ENCODE peak calls at places on chromosomes 4 and X, in five cellular contexts. T, E, P, N and V are unnamed samples.
A peak's percentile ranks its signal among the peaks of the same experiment; 100 is the strongest.

GRCh38 chrX:65610040-65610439 is 57.4 kb upstream of the MSN start:
- DNase-seq in T (no peak), E (no peak), P (peak; percentile 29), N (no peak), V (no peak)

GRCh38 chrX:13103111-13103913 is 58.9 kb upstream of the FAM9C start:
- DNase-seq in T (no peak), E (no peak), P (no peak), N (no peak), V (no peak)

GRCh38 chrX:55111578-55112254 is 22.9 kb downstream of the PAGE2 start:
- DNase-seq in T (no peak), E (no peak), P (no peak), N (no peak), V (no peak)

GRCh38 chr4:181308476-181309170 is 934.6 kb upstream of the TENM3 start:
- DNase-seq in T (no peak), E (no peak), P (no peak), N (peak; percentile 26), V (no peak)

GRCh38 chr4:79650217-79650616 is 242.2 kb upstream of the GK2 start:
- DNase-seq in T (no peak), E (no peak), P (no peak), N (no peak), V (no peak)

GRCh38 chr4:123849495-123849894 is 452.9 kb downstream of the SPRY1 start:
- DNase-seq in T (no peak), E (no peak), P (no peak), N (no peak), V (no peak)

GRCh38 chrX:121570072-121570841 is 522.8 kb downstream of the GLUD2 start:
- DNase-seq in T (no peak), E (no peak), P (no peak), N (no peak), V (no peak)

GRCh38 chr4:16524911-16525574 is 298.8 kb upstream of the TAPT1 start:
- DNase-seq in T (no peak), E (no peak), P (peak; percentile 86), N (no peak), V (no peak)

GRCh38 chr4:15078682-15079642 is 76.7 kb downstream of the CPEB2 start:
- DNase-seq in T (no peak), E (no peak), P (peak; percentile 33), N (no peak), V (no peak)

GRCh38 chrX:51975811-51976210 is 82.4 kb downstream of the MAGED1 start:
- DNase-seq in T (no peak), E (no peak), P (no peak), N (no peak), V (no peak)

GRCh38 chr4:89704651-89705395 is 132.1 kb downstream of the SNCA start:
- DNase-seq in T (no peak), E (no peak), P (no peak), N (no peak), V (no peak)

GRCh38 chr4:89703831-89704230 is 133.1 kb downstream of the SNCA start:
- DNase-seq in T (no peak), E (no peak), P (no peak), N (no peak), V (no peak)

DNA sequence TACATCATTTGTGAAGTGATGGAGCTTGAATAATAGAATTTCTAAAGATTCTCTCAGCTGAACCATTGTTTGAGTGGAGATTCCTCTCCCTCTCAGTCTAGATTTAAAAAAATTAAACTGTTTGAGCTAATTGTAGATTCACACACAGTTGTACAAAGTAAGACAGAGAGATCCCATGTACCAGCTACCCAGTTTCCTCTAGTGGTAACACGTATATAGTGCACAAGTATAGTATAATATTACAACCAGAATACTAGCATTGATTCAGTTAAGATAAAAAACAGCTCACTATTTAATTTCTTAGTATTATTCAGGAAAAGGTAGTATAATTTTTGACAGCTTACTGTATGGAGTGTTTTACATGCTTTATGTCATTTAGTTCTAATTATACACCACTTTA is 136.2 kb downstream of the SNCA start:
- DNase-seq in T (no peak), E (no peak), P (no peak), N (no peak), V (no peak)
- TF ChIP-seq CTCF in T (no peak), E (no peak), P (no peak), N (no peak), V (no peak)

GRCh38 chr4:110668463-110669245 is 45.8 kb upstream of the PITX2 start:
- DNase-seq in T (no peak), E (no peak), P (no peak), N (no peak), V (no peak)

GRCh38 chr4:110666030-110666429 is 43.2 kb upstream of the PITX2 start:
- DNase-seq in T (no peak), E (no peak), P (peak; percentile 18), N (no peak), V (no peak)

GRCh38 chr4:110667670-110668069 is 44.8 kb upstream of the PITX2 start:
- DNase-seq in T (no peak), E (no peak), P (no peak), N (no peak), V (no peak)

GRCh38 chr4:110663206-110663605 is 40.3 kb upstream of the PITX2 start:
- DNase-seq in T (no peak), E (no peak), P (no peak), N (no peak), V (no peak)

GRCh38 chr4:110663738-110664444 is 41.0 kb upstream of the PITX2 start:
- DNase-seq in T (no peak), E (no peak), P (peak; percentile 74), N (no peak), V (no peak)
- TF ChIP-seq CTCF in T (no peak), E (no peak), P (no peak), N (no peak), V (no peak)

GRCh38 chr4:68606240-68606639 is 30.1 kb upstream of the UGT2B17 start:
- DNase-seq in T (no peak), E (no peak), P (no peak), N (no peak), V (no peak)
- TF ChIP-seq CTCF in T (no peak), E (no peak), P (no peak), N (no peak), V (no peak)

DNA sequence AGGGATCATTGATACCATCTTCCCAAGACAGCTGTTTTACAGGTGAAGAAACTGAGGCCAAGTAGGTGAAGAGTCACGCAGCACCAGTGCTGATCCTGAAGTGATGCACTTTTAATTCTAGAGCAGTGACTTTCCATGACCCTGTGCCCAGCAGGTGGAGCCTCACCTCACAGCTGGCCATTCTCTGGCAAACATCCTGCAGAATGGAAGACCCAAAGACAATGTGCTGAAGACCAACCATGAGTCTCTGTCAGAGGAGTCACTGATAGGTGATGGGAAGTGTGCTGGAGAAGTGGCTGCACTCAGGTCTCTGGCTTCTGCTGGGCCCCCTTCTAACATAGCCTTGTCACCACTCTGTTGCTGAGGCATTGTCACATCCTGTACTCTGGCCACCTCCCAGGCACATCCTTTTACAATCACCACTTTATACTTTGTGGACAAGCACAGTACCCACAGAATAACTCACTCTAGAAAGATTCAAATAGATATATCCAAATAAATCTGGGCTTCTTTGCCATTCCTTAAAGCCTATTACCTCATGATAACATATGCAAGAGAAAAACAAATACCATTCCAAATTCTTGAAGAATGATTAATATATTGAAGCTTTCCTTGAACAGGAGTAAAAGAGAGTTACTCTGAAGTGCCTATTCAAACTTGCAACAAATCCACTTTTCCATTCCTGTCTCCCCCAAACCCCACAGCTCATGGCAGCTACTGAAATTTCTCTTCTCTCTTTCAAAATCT is 64.1 kb upstream of the SCOC start:
- DNase-seq in T (no peak), E (no peak), P (peak; percentile 68), N (no peak), V (no peak)
- TF ChIP-seq CTCF in T (peak; percentile 28), E (no peak), P (no peak), N (no peak), V (no peak)

DNA sequence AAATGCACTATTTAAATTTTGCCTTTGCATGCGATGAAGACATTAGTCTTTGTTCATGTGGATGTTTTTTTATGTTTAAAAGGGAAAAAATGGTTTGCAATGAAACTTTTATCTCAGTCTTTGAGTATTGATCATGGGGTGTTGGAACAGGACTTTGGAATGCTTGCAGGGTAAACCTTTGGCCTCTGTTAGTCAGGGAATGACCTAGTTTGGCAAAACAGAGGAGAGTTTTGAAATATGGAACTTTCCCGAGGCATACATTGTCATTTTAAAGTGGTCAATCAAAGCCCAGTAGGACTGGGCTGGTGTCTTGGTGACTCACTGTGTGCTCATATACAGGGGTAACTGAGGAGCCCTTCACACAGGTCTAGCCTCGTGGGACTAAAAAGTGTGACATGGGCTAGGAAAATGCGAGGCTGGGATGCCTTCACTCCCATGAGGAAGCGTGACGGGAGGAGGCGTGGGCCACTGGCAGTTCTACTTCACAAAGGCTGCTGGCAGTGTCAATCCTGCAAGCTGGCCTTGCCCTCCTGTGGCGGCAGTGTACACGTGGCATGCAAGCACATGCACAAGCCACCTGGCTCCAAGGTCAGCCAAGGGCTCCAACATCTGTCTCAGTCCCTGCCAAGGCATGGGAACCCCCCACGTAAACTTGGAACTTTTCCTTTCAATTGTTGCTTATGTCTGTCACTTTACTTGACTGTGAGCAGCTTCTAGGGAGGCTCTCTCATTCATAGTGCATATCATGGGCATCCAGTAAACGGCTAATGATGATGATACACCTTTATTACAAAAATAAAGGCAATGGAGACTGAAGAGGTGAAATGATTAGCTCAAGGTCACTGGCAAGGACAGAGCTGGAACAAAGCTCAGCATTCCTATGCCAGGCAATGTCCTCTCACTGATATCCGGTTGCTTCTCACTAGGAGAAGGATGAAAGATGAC is 5.2 kb upstream of the F11 start:
- DNase-seq in T (no peak), E (no peak), P (no peak), N (no peak), V (no peak)
- TF ChIP-seq CTCF in T (no peak), E (no peak), P (no peak), N (no peak), V (no peak)

DNA sequence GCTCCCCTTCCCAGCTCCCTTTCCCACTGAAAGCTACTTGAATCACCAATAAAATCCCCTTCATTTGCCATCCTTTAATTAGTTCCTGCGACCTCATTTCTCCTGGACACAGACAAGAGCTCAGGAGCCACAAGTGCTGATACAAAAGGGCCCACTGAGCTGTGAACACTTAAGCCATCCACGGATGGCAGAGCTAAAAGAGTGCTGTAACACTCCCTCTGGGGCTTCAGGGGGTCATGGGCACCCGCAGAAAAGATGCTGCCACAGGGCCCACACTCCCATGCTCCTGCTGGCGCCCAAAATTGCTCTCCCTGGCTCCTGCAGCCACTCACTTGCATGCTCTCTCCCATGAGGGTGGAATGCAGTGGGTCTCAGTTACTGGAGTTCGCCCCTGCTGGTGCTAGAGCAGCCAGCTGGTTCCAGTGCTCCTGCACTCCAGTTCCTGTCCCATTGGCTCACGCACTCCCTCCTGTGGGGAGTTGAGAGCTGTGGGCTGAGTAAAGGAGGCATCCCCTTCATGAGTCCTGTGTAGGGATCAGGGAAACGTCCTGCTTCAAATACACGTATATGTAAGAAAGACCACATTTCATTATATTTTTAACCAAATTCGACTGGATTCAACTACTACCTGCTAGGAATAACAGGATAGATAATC is 1291.0 kb downstream of the ARAP2 start:
- DNase-seq in T (no peak), E (no peak), P (no peak), N (no peak), V (no peak)
- TF ChIP-seq CTCF in T (no peak), E (no peak), P (no peak), N (no peak), V (no peak)

GRCh38 chrX:138748480-138748879 is 37.0 kb upstream of the FGF13 start:
- DNase-seq in T (no peak), E (no peak), P (peak; percentile 18), N (no peak), V (no peak)
- TF ChIP-seq CTCF in T (peak; percentile 72), E (peak; percentile 35), P (peak; percentile 55), N (no peak), V (no peak)

GRCh38 chrX:150060406-150060805 is 122.1 kb upstream of the EOLA2 start:
- DNase-seq in T (no peak), E (no peak), P (peak; percentile 47), N (no peak), V (no peak)
- TF ChIP-seq CTCF in T (no peak), E (no peak), P (no peak), N (no peak), V (no peak)

GRCh38 chrX:133965321-133965720 is 20.1 kb downstream of the GPC3 start:
- DNase-seq in T (no peak), E (no peak), P (no peak), N (no peak), V (no peak)
- TF ChIP-seq CTCF in T (no peak), E (no peak), P (no peak), N (no peak), V (no peak)